ENCODE peak calls at places on chromosomes 16 and 17, in six cellular contexts. N is CD8-positive, alpha-beta T cell; E is glomerular endothelial cell; O is NCI-H460; A is progenitor cell of endocrine pancreas; P is activated effector memory CD4-positive, alpha-beta T cell treated with Interleukin-2 at 50 U/mL for 16 hours. C is an unnamed sample.

GRCh38 chr17:46915596-46915995 is 7.4 kb upstream of the GOSR2 start:
- DNase-seq in N (no peak), E (no peak), O (no peak), A (no peak), P (no peak), C (no peak)

GRCh38 chr16:75733305-75734141 is 7.2 kb upstream of the CPHXL start:
- DNase-seq in N (no peak), E (no peak), O (no peak), A (no peak), P (no peak), C (no peak)

GRCh38 chr17:67779098-67779672 is 46.1 kb upstream of the BPTF start:
- DNase-seq in N (peak), E (no peak), O (peak), A (no peak), P (no peak), C (no peak)

GRCh38 chr17:76027159-76027839 is at the start of gene EVPL:
- DNase-seq in N (no peak), E (no peak), O (peak), A (no peak), P (no peak), C (no peak)

GRCh38 chr17:79084291-79085153 is 9.9 kb downstream of the ENGASE start:
- DNase-seq in N (no peak), E (no peak), O (no peak), A (no peak), P (no peak), C (no peak)

GRCh38 chr17:3961564-3962047 is 2.6 kb downstream of the ATP2A3 start:
- DNase-seq in N (no peak), E (no peak), O (no peak), A (no peak), P (no peak), C (peak)

GRCh38 chr16:49531425-49531824 is 157.8 kb downstream of the C16orf78 start:
- DNase-seq in N (no peak), E (no peak), O (no peak), A (no peak), P (no peak), C (no peak)

GRCh38 chr16:50271148-50272041 is 5.0 kb downstream of the ADCY7 start:
- DNase-seq in N (no peak), E (no peak), O (no peak), A (no peak), P (no peak), C (no peak)

GRCh38 chr16:4319454-4319853 is 3.6 kb downstream of the GLIS2 start:
- DNase-seq in N (peak), E (no peak), O (no peak), A (no peak), P (peak), C (no peak)

GRCh38 chr16:69796285-69797118 is 34.4 kb downstream of the WWP2 start:
- DNase-seq in N (no peak), E (peak), O (peak), A (no peak), P (no peak), C (no peak)

GRCh38 chr17:81910840-81911276 is 341 bp downstream of the PCYT2 start:
- DNase-seq in N (no peak), E (no peak), O (no peak), A (no peak), P (no peak), C (no peak)

C was measured in T-helper 22 cell.